ENCODE peak calls at places on chromosomes 7 and 10, in nine cellular contexts. C is thoracic aorta, Y is brain microvascular endothelial cell, Z is breast epithelium, G is colonic mucosa, B is PC-9, J is GM23338, E is adrenal gland, M is psoas muscle. K is an unnamed sample.

GRCh38 chr10:3324572-3324971 is 152.0 kb upstream of the PITRM1 start:
- DNase-seq in C (no peak), Y (no peak), Z (no peak), G (no peak), B (no peak), J (no peak), E (no peak), M (no peak), K (no peak)

GRCh38 chr7:44383566-44383965 is 58.2 kb upstream of the CAMK2B start:
- DNase-seq in C (peak; percentile 76), Y (peak; percentile 67), Z (no peak), G (peak; percentile 11), B (peak; percentile 48), J (no peak), E (peak; percentile 17), M (peak; percentile 65), K (no peak)

GRCh38 chr7:98084631-98085030 is 22.0 kb upstream of the LMTK2 start:
- DNase-seq in C (no peak), Y (no peak), Z (no peak), G (no peak), B (no peak), J (no peak), E (no peak), M (no peak), K (no peak)

GRCh38 chr10:3935141-3935540 is 150.1 kb upstream of the KLF6 start:
- DNase-seq in C (no peak), Y (peak; percentile 92), Z (no peak), G (no peak), B (no peak), J (no peak), E (no peak), M (peak; percentile 24), K (no peak)

GRCh38 chr10:44724415-44725174 is 186.5 kb upstream of the TMEM72 start:
- DNase-seq in C (no peak), Y (peak; percentile 85), Z (no peak), G (no peak), B (no peak), J (no peak), E (no peak), M (no peak), K (no peak)

GRCh38 chr10:60434418-60435046 is 44.9 kb upstream of the ANK3 start:
- DNase-seq in C (no peak), Y (peak; percentile 58), Z (no peak), G (peak; percentile 49), B (peak; percentile 33), J (peak; percentile 72), E (peak; percentile 46), M (no peak), K (no peak)

GRCh38 chr10:46547881-46548780 is 8.3 kb downstream of the GPRIN2 start:
- DNase-seq in C (peak; percentile 1), Y (no peak), Z (no peak), G (peak; percentile 19), B (no peak), J (no peak), E (peak; percentile 18), M (peak; percentile 15), K (no peak)

GRCh38 chr10:97651773-97652172 is 11.3 kb downstream of the PI4K2A start:
- DNase-seq in C (no peak), Y (no peak), Z (no peak), G (no peak), B (peak; percentile 62), J (no peak), E (no peak), M (no peak), K (no peak)

GRCh38 chr10:88439932-88440331 is 143.2 kb downstream of the RNLS start:
- DNase-seq in C (no peak), Y (no peak), Z (no peak), G (no peak), B (no peak), J (no peak), E (no peak), M (no peak), K (no peak)

GRCh38 chr7:129363-130221 is 62.8 kb upstream of the FAM20C start:
- DNase-seq in C (no peak), Y (no peak), Z (no peak), G (no peak), B (no peak), J (no peak), E (no peak), M (no peak), K (no peak)

GRCh38 chr10:97888641-97889262 is 39.1 kb downstream of the GOLGA7B start:
- DNase-seq in C (no peak), Y (peak; percentile 32), Z (no peak), G (no peak), B (peak; percentile 79), J (peak; percentile 56), E (peak; percentile 34), M (no peak), K (peak; percentile 76)

GRCh38 chr10:12482586-12482985 is 133.2 kb downstream of the CAMK1D start:
- DNase-seq in C (no peak), Y (no peak), Z (no peak), G (no peak), B (no peak), J (peak; percentile 77), E (no peak), M (no peak), K (no peak)

GRCh38 chr10:107545717-107546116 is 381.2 kb upstream of the SORCS1 start:
- DNase-seq in C (no peak), Y (no peak), Z (no peak), G (no peak), B (no peak), J (no peak), E (peak; percentile 18), M (peak; percentile 7), K (no peak)

GRCh38 chr10:110408203-110408871 is 89.4 kb upstream of the DUSP5 start:
- DNase-seq in C (no peak), Y (no peak), Z (peak; percentile 72), G (no peak), B (peak; percentile 81), J (peak; percentile 40), E (no peak), M (no peak), K (no peak)

GRCh38 chr10:132357286-132358058 is 25.5 kb downstream of the LRRC27 start:
- DNase-seq in C (no peak), Y (no peak), Z (no peak), G (no peak), B (no peak), J (no peak), E (no peak), M (no peak), K (no peak)

GRCh38 chr10:129629911-129630310 is 162.9 kb downstream of the MGMT start:
- DNase-seq in C (no peak), Y (no peak), Z (no peak), G (no peak), B (no peak), J (no peak), E (no peak), M (no peak), K (no peak)
- H3K4me3 ChIP-seq in C (no peak overlapping the region), Y (no peak overlapping the region), Z (no peak overlapping the region), G (no peak overlapping the region), B (no peak overlapping the region), J (no peak overlapping the region), E (no peak overlapping the region), M (no peak overlapping the region), K (no peak overlapping the region)

GRCh38 chr10:103111918-103112877 is 80.9 kb downstream of the NT5C2 start:
- DNase-seq in C (no peak), Y (no peak), Z (no peak), G (no peak), B (no peak), J (no peak), E (no peak), M (no peak), K (no peak)
- TF ChIP-seq CTCF in C (no peak), Y (no peak), Z (no peak), G (no peak), B (no peak), J (no peak), E (no peak), M (no peak), K (no peak)

GRCh38 chr7:140027866-140028265 is 34.9 kb downstream of the PARP12 start:
- DNase-seq in C (no peak), Y (no peak), Z (no peak), G (no peak), B (no peak), J (no peak), E (no peak), M (no peak), K (no peak)
- H3K36me3 ChIP-seq in C (peaks cover 15% of the 10 kb centered on the region), Y (peaks cover under 1% of the 10 kb centered on the region), Z (no peaks in the 10 kb centered on the region), G (no peaks in the 10 kb centered on the region), B (no peaks in the 10 kb centered on the region), J (no peaks in the 10 kb centered on the region), E (no peaks in the 10 kb centered on the region), M (peaks cover 18% of the 10 kb centered on the region), K (peaks cover 8% of the 10 kb centered on the region)

GRCh38 chr10:69575164-69575722 is 2.0 kb upstream of the NEUROG3 start:
- DNase-seq in C (no peak), Y (no peak), Z (no peak), G (no peak), B (no peak), J (no peak), E (no peak), M (no peak), K (no peak)

GRCh38 chr10:69571618-69572158 is 1.5 kb downstream of the NEUROG3 start:
- DNase-seq in C (no peak), Y (no peak), Z (no peak), G (no peak), B (no peak), J (peak; percentile 66), E (no peak), M (no peak), K (no peak)

GRCh38 chr10:69572159-69573055 is 815 bp downstream of the NEUROG3 start:
- DNase-seq in C (no peak), Y (no peak), Z (no peak), G (no peak), B (no peak), J (peak; percentile 63), E (no peak), M (no peak), K (no peak)

GRCh38 chr10:69574571-69574978 is 1.4 kb upstream of the NEUROG3 start:
- DNase-seq in C (no peak), Y (no peak), Z (no peak), G (no peak), B (no peak), J (peak; percentile 77), E (no peak), M (no peak), K (no peak)

DNA sequence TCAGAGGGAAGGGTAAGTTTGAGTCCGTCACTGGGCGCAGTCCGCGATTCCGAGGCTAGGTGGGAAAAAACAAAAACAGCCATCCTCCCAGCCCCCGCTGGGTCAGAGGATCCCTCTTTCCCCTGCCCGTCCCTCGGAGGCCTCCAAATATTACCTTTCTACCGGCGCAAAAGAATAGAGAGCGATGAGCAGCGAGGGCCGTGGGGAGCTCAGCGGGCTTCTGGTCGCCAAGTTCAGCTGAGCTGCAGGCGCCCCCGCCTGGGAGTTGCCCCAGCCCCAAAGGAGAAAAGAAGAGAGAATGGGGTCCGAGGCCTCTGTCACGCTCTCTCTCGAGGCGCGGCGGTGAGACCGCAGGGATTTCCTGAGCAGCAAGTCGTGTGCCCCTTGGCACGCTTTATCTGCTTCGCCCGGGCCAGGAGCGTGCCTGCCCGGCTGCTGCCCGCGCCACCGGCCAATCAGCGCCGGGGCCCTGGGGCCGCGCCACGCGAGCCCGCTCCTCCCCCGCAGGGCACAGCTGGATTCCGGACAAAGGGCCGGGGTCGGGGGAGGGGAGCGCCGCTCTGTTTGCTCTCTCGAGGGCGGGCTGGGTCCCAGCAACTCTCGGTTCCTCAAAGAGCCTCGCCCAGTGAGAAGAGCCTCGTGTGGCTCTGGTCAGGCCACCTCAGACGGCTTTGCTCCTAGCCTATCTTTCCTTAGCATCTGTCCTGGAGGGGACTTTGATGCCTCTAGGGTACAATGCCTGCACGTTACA is at the start of gene NEUROG3:
- DNase-seq in C (no peak), Y (no peak), Z (no peak), G (no peak), B (peak; percentile 31), J (peak; percentile 74), E (no peak), M (peak; percentile 34), K (no peak)
- H3K4me3 ChIP-seq in C (peak within 1 kb of the TSS; percentile 53), Y (no peak within 1 kb of the TSS), Z (peak within 1 kb of the TSS; percentile 58), G (peak within 1 kb of the TSS; percentile 22), B (no peak within 1 kb of the TSS), J (peak within 1 kb of the TSS; percentile 67), E (no peak within 1 kb of the TSS), M (peak within 1 kb of the TSS; percentile 39), K (no peak within 1 kb of the TSS)

K was measured in lung.